ENCODE peak calls at places on chromosomes 1 and 21, in seven cellular contexts. J is sigmoid colon, P is heart left ventricle, G is colonic mucosa, A is A549, V is Peyer's patch, K is Panc1. U is an unnamed sample.
A peak's percentile ranks its signal among the peaks of the same experiment; 100 is the strongest.

GRCh38 chr21:44919913-44920693 is 596 bp downstream of the ITGB2 start:
- DNase-seq in J (no peak), P (peak; percentile 22), G (no peak), A (no peak), V (no peak), K (no peak), U (peak; percentile 64)

GRCh38 chr1:168672278-168672677 is 56.7 kb downstream of the DPT start:
- DNase-seq in J (no peak), P (no peak), G (no peak), A (no peak), V (no peak), K (no peak), U (no peak)

GRCh38 chr1:182795563-182796228 is 6.1 kb downstream of the NPL start:
- DNase-seq in J (no peak), P (no peak), G (no peak), A (peak; percentile 68), V (no peak), K (no peak), U (no peak)

GRCh38 chr1:152110860-152111514 is 4.3 kb downstream of the TCHH start:
- DNase-seq in J (no peak), P (no peak), G (peak; percentile 50), A (peak; percentile 72), V (no peak), K (no peak), U (peak; percentile 67)

GRCh38 chr1:15279576-15280230 is 32.7 kb downstream of the FHAD1 start:
- DNase-seq in J (no peak), P (no peak), G (no peak), A (peak; percentile 28), V (no peak), K (no peak), U (no peak)

GRCh38 chr1:190478193-190479007 is 736 bp upstream of the BRINP3 start:
- DNase-seq in J (no peak), P (no peak), G (peak; percentile 53), A (peak; percentile 24), V (no peak), K (no peak), U (peak; percentile 60)

GRCh38 chr1:167993720-167994119 is 56.8 kb upstream of the MPC2 start:
- DNase-seq in J (no peak), P (no peak), G (no peak), A (no peak), V (no peak), K (no peak), U (no peak)

GRCh38 chr21:20790113-20790512 is 208.1 kb upstream of the NCAM2 start:
- DNase-seq in J (no peak), P (no peak), G (no peak), A (no peak), V (no peak), K (no peak), U (no peak)

GRCh38 chr1:119504831-119505230 is 2.2 kb upstream of the HSD3B1 start:
- DNase-seq in J (no peak), P (no peak), G (no peak), A (no peak), V (no peak), K (no peak), U (no peak)

GRCh38 chr1:2273401-2274090 is 45.4 kb downstream of the SKI start:
- DNase-seq in J (no peak), P (no peak), G (no peak), A (no peak), V (no peak), K (no peak), U (no peak)
- H3K4me1 ChIP-seq in J (peaks cover 100% of the 10 kb centered on the region), P (peaks cover 96% of the 10 kb centered on the region), G (peaks cover 27% of the 10 kb centered on the region), A (peaks cover 27% of the 10 kb centered on the region), V (peaks cover 90% of the 10 kb centered on the region), K (peaks cover 34% of the 10 kb centered on the region), U (peaks cover 88% of the 10 kb centered on the region)

GRCh38 chr1:27403065-27403726 is 10.8 kb downstream of the GPR3 start:
- DNase-seq in J (peak; percentile 91), P (peak; percentile 81), G (peak; percentile 53), A (peak; percentile 25), V (peak; percentile 83), K (no peak), U (peak; percentile 73)
- TF ChIP-seq CTCF in J (no peak), P (no peak), G (no peak), A (no peak), V (peak; percentile 31), K (no peak), U (no peak)

DNA sequence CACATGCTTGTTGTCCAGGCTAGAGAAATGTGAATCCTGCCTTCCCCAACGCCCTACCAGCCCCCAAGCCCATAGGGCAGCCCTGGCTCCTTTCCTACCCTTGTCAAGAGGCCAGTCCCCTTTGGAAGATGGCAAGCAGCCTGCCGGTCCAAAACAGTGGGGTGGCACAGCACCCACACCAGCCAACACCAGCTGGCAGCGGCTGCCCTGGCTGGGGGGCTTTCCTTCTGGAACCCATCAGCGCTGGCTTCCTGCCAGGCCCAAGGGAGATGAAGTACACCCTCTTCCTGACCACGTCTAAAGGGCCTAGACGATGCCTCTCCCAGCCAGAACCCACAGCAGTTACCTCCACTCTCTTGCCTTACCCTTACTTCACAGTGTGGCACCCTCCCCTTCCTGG is 24.2 kb downstream of the KCNN3 start:
- DNase-seq in J (no peak), P (no peak), G (no peak), A (no peak), V (no peak), K (no peak), U (no peak)
- H3K4me1 ChIP-seq in J (peaks cover 44% of the 10 kb centered on the region), P (peaks cover 28% of the 10 kb centered on the region), G (no peaks in the 10 kb centered on the region), A (no peaks in the 10 kb centered on the region), V (peaks cover 13% of the 10 kb centered on the region), K (no peaks in the 10 kb centered on the region), U (peaks cover 7% of the 10 kb centered on the region)

GRCh38 chr1:35642472-35642955 is 1.2 kb upstream of the PSMB2 start:
- DNase-seq in J (no peak), P (no peak), G (peak; percentile 22), A (peak; percentile 47), V (no peak), K (no peak), U (no peak)
- TF ChIP-seq CTCF in J (no peak), P (no peak), G (no peak), A (no peak), V (no peak), K (no peak), U (no peak)

GRCh38 chr21:26118928-26119540 is 51.5 kb downstream of the APP start:
- DNase-seq in J (no peak), P (no peak), G (no peak), A (no peak), V (no peak), K (no peak), U (no peak)
- H3K4me1 ChIP-seq in J (peaks cover 33% of the 10 kb centered on the region), P (peaks cover 32% of the 10 kb centered on the region), G (no peaks in the 10 kb centered on the region), A (peaks cover 29% of the 10 kb centered on the region), V (peaks cover 10% of the 10 kb centered on the region), K (peaks cover 18% of the 10 kb centered on the region), U (peaks cover 34% of the 10 kb centered on the region)